ENCODE peak calls at places on chromosomes 12 and 14, in eight cellular contexts. One of them, this sample, is unnamed.

GRCh38 chr14:89912667-89913211 is 41.8 kb downstream of the EFCAB11 start:
- DNase-seq in fibroblast of the aortic adventitia: peak
- DNase-seq in astrocyte of the spinal cord: peak
- DNase-seq in lung: no peak
- DNase-seq in retinal pigment epithelial cell: peak
- DNase-seq in cardiac fibroblast: peak
- DNase-seq in endodermal cell: no peak
- DNase-seq in ovary: no peak
- DNase-seq in this sample: no peak

GRCh38 chr12:67222302-67222701 is 46.9 kb upstream of the CAND1 start:
- DNase-seq in astrocyte of the spinal cord: peak
- DNase-seq in lung: no peak
- DNase-seq in cardiac fibroblast: peak
- DNase-seq in fibroblast of the aortic adventitia: peak
- DNase-seq in retinal pigment epithelial cell: no peak
- DNase-seq in endodermal cell: peak
- DNase-seq in ovary: no peak
- DNase-seq in this sample: no peak

GRCh38 chr14:51628230-51628629 is 23.5 kb upstream of the FRMD6 start:
- DNase-seq in fibroblast of the aortic adventitia: no peak
- DNase-seq in cardiac fibroblast: no peak
- DNase-seq in lung: no peak
- DNase-seq in retinal pigment epithelial cell: no peak
- DNase-seq in astrocyte of the spinal cord: no peak
- DNase-seq in ovary: no peak
- DNase-seq in endodermal cell: no peak
- DNase-seq in this sample: no peak

GRCh38 chr14:94545131-94545841 is 16.0 kb upstream of the SERPINA4 start:
- DNase-seq in endodermal cell: peak
- DNase-seq in lung: no peak
- DNase-seq in retinal pigment epithelial cell: peak
- DNase-seq in fibroblast of the aortic adventitia: no peak
- DNase-seq in ovary: no peak
- DNase-seq in astrocyte of the spinal cord: peak
- DNase-seq in cardiac fibroblast: peak
- DNase-seq in this sample: no peak

GRCh38 chr12:389138-390096 is at the start of gene KDM5A:
- DNase-seq in astrocyte of the spinal cord: peak
- DNase-seq in fibroblast of the aortic adventitia: peak
- DNase-seq in retinal pigment epithelial cell: peak
- DNase-seq in ovary: peak
- DNase-seq in endodermal cell: peak
- DNase-seq in lung: peak
- DNase-seq in cardiac fibroblast: peak
- DNase-seq in this sample: peak

GRCh38 chr14:49966304-49966809 is 73.5 kb downstream of the ARF6 start:
- DNase-seq in ovary: no peak
- DNase-seq in astrocyte of the spinal cord: no peak
- DNase-seq in cardiac fibroblast: peak
- DNase-seq in retinal pigment epithelial cell: no peak
- DNase-seq in lung: no peak
- DNase-seq in fibroblast of the aortic adventitia: peak
- DNase-seq in endodermal cell: peak
- DNase-seq in this sample: no peak

GRCh38 chr14:78950654-78951053 is 780.5 kb downstream of the NRXN3 start:
- DNase-seq in endodermal cell: no peak
- DNase-seq in astrocyte of the spinal cord: peak
- DNase-seq in fibroblast of the aortic adventitia: peak
- DNase-seq in ovary: no peak
- DNase-seq in lung: no peak
- DNase-seq in cardiac fibroblast: peak
- DNase-seq in retinal pigment epithelial cell: peak
- DNase-seq in this sample: no peak

GRCh38 chr14:39488600-39488999 is 56.4 kb upstream of the FBXO33 start:
- DNase-seq in cardiac fibroblast: peak
- DNase-seq in lung: no peak
- DNase-seq in retinal pigment epithelial cell: peak
- DNase-seq in ovary: no peak
- DNase-seq in fibroblast of the aortic adventitia: peak
- DNase-seq in endodermal cell: peak
- DNase-seq in astrocyte of the spinal cord: peak
- DNase-seq in this sample: no peak

GRCh38 chr14:104582649-104583048 is 3.1 kb downstream of the C14orf180 start:
- DNase-seq in cardiac fibroblast: peak
- DNase-seq in astrocyte of the spinal cord: no peak
- DNase-seq in endodermal cell: no peak
- DNase-seq in ovary: no peak
- DNase-seq in fibroblast of the aortic adventitia: no peak
- DNase-seq in retinal pigment epithelial cell: no peak
- DNase-seq in lung: no peak
- DNase-seq in this sample: no peak

GRCh38 chr12:68393398-68393797 is 61.2 kb upstream of the MDM1 start:
- DNase-seq in ovary: no peak
- DNase-seq in retinal pigment epithelial cell: no peak
- DNase-seq in fibroblast of the aortic adventitia: no peak
- DNase-seq in astrocyte of the spinal cord: no peak
- DNase-seq in lung: no peak
- DNase-seq in cardiac fibroblast: no peak
- DNase-seq in endodermal cell: no peak
- DNase-seq in this sample: no peak

GRCh38 chr12:83016226-83016835 is 329.6 kb downstream of the TMTC2 start:
- DNase-seq in astrocyte of the spinal cord: peak
- DNase-seq in endodermal cell: no peak
- DNase-seq in retinal pigment epithelial cell: peak
- DNase-seq in cardiac fibroblast: peak
- DNase-seq in fibroblast of the aortic adventitia: peak
- DNase-seq in ovary: peak
- DNase-seq in lung: peak
- DNase-seq in this sample: no peak

GRCh38 chr12:128543493-128543892 is 276.5 kb downstream of the TMEM132C start:
- DNase-seq in ovary: no peak
- DNase-seq in astrocyte of the spinal cord: no peak
- DNase-seq in cardiac fibroblast: no peak
- DNase-seq in endodermal cell: peak
- DNase-seq in fibroblast of the aortic adventitia: no peak
- DNase-seq in retinal pigment epithelial cell: no peak
- DNase-seq in lung: no peak
- DNase-seq in this sample: no peak

DNA sequence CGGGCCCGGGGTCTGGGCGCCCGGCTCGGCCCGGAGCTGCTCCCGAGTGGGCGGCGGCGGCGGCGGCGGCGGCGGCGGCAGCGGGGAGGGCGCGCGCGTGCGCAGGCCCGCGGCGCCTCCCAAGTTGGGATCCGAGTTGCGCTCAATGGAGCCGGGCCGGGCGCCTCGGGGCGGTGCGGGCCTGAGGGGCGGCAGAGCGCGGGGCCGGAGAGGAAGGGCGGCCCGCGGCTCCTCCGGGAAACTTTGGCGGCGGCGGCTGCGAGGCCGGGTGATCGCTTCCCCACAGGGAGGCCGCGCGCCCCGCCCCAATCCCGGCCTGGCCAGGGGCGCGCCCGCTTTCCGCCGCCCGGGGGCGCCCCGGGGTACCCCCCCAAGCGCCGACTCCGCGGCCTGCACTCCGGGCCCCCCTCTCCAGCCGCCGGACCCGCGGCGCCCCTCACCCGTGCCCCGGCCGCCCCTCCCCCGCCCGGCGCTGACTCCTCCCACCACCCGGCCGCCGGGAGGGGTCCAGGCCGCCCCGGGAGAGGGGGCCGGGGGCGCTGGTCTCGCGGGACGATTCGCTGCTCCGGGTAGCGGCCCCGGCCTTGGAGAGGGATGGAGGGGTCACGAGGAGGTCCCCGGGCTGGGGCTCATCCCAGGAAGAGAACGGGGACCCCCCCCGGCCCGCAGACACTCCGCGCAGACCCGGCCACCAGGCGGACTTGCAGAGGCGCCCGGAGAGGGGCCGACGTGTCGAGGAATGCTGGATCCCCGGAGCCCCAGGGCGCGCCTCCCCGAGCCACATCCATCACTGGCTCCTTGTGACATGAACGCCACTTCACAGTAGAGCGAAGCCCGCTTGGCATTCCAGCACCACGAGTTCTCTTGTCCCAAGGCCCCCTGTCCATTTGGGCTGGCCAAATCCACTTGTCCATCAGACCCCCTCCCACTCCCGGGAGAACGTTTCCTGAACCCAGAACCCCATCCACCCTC is at the start of gene RILPL1:
- DNase-seq in fibroblast of the aortic adventitia: peak
- DNase-seq in lung: peak
- DNase-seq in ovary: peak
- DNase-seq in endodermal cell: peak
- DNase-seq in cardiac fibroblast: peak
- DNase-seq in retinal pigment epithelial cell: no peak
- DNase-seq in astrocyte of the spinal cord: peak
- DNase-seq in this sample: peak
- TF ChIP-seq CTCF in fibroblast of the aortic adventitia: peak
- TF ChIP-seq CTCF in lung: no peak
- TF ChIP-seq CTCF in ovary: peak
- TF ChIP-seq CTCF in endodermal cell: peak
- TF ChIP-seq CTCF in cardiac fibroblast: peak
- TF ChIP-seq CTCF in retinal pigment epithelial cell: peak
- TF ChIP-seq CTCF in astrocyte of the spinal cord: peak
- TF ChIP-seq CTCF in this sample: no peak

GRCh38 chr12:91380651-91381050 is 198.0 kb upstream of the DCN start:
- DNase-seq in fibroblast of the aortic adventitia: no peak
- DNase-seq in retinal pigment epithelial cell: no peak
- DNase-seq in ovary: no peak
- DNase-seq in astrocyte of the spinal cord: no peak
- DNase-seq in lung: no peak
- DNase-seq in cardiac fibroblast: no peak
- DNase-seq in endodermal cell: no peak
- DNase-seq in this sample: no peak
- H3K4me3 ChIP-seq in fibroblast of the aortic adventitia: no peak
- H3K4me3 ChIP-seq in retinal pigment epithelial cell: no peak
- H3K4me3 ChIP-seq in ovary: no peak
- H3K4me3 ChIP-seq in astrocyte of the spinal cord: no peak
- H3K4me3 ChIP-seq in lung: no peak
- H3K4me3 ChIP-seq in cardiac fibroblast: no peak
- H3K4me3 ChIP-seq in endodermal cell: no peak
- H3K4me3 ChIP-seq in this sample: no peak

DNA sequence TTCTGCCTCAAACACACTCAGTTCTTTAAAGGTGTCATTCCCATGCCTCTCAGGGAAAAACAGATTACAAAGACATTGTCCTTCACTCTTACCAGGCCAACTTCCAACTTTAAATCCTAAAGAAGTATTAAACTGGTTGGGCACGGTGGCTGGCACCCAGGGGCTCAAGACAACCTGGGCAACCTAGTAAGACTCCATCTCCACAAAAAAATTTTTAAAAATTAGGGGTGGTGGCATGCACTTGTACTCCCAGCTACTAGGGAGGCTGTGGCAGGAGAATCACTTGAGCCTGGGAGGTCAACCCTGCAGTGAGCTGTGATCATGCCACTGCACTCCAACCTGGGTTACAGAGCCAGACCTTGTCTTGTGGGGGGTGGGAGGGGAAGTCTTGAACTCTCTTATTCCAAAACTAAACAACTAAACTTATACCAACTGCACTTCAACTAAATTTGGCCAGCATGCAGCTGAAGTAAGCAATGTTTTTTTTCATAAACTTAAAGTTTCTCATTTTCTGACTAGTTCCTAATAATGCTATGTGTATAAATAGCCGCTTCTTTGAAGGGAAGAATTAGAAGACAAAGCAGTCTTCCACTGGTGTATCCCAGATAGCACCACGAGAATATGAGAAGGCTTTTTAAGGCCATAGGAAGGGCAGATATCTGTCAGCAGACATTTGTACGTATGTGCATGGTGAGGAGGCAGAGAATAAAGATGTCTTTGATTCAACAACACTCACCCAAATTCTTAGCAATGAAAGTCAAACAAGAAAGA is 2.4 kb downstream of the SLC11A2 start:
- DNase-seq in fibroblast of the aortic adventitia: peak
- DNase-seq in cardiac fibroblast: no peak
- DNase-seq in retinal pigment epithelial cell: no peak
- DNase-seq in lung: no peak
- DNase-seq in astrocyte of the spinal cord: no peak
- DNase-seq in endodermal cell: no peak
- DNase-seq in ovary: no peak
- DNase-seq in this sample: no peak
- TF ChIP-seq CTCF in fibroblast of the aortic adventitia: no peak
- TF ChIP-seq CTCF in cardiac fibroblast: no peak
- TF ChIP-seq CTCF in retinal pigment epithelial cell: no peak
- TF ChIP-seq CTCF in lung: no peak
- TF ChIP-seq CTCF in astrocyte of the spinal cord: no peak
- TF ChIP-seq CTCF in endodermal cell: no peak
- TF ChIP-seq CTCF in ovary: no peak
- TF ChIP-seq CTCF in this sample: no peak

DNA sequence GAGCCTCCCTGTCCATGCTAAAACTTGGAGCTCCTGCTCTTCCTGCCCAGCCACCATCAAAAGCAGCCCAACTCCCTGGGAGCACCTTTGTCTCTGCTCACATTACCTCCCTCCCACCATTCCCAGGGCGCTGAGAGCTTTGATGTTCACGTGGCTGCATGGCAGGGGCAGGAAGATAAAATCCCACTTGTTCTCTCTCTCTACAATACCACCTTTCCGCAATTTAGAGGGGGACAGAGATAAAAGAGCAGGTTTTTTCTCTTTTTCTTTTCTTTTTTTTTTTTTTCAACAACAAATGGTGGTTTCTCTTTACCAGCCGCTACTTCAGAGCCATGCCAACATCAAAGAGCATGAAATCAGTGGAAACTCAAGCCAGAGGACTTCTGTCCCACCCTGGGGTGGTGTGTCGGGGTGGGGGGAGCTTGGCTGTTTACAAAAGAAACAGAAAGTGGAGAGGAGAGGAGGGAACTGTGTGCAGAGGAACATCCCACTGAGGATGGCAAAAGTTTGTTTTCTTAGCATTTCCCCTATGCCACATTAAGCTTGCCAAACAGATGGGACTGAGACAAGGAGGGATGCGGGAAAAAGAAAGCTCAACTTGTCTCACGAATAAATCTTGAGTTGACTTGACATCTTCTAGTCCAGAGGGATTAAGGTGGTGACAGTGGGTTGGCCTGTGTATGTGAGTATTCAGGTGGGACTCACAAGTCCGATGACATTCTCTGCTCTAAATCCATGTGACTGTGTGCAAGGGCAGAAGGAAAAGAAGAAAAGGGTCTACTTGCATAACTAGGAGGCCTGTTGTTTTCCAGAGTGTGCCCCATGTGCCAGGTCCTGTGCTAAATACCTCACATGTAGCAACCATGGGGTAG is 103.7 kb upstream of the NUDT4 start:
- DNase-seq in astrocyte of the spinal cord: no peak
- DNase-seq in fibroblast of the aortic adventitia: no peak
- DNase-seq in ovary: no peak
- DNase-seq in cardiac fibroblast: peak
- DNase-seq in lung: no peak
- DNase-seq in retinal pigment epithelial cell: no peak
- DNase-seq in endodermal cell: peak
- DNase-seq in this sample: no peak
- H3K4me3 ChIP-seq in astrocyte of the spinal cord: no peak
- H3K4me3 ChIP-seq in fibroblast of the aortic adventitia: no peak
- H3K4me3 ChIP-seq in ovary: no peak
- H3K4me3 ChIP-seq in cardiac fibroblast: no peak
- H3K4me3 ChIP-seq in lung: no peak
- H3K4me3 ChIP-seq in retinal pigment epithelial cell: no peak
- H3K4me3 ChIP-seq in endodermal cell: no peak
- H3K4me3 ChIP-seq in this sample: no peak

GRCh38 chr12:84508325-84508861 is 404.2 kb downstream of the SLC6A15 start:
- DNase-seq in ovary: no peak
- DNase-seq in endodermal cell: peak
- DNase-seq in retinal pigment epithelial cell: peak
- DNase-seq in fibroblast of the aortic adventitia: peak
- DNase-seq in cardiac fibroblast: peak
- DNase-seq in lung: no peak
- DNase-seq in astrocyte of the spinal cord: peak
- DNase-seq in this sample: no peak
- TF ChIP-seq CTCF in ovary: no peak
- TF ChIP-seq CTCF in endodermal cell: peak
- TF ChIP-seq CTCF in retinal pigment epithelial cell: peak
- TF ChIP-seq CTCF in fibroblast of the aortic adventitia: peak
- TF ChIP-seq CTCF in cardiac fibroblast: peak
- TF ChIP-seq CTCF in lung: no peak
- TF ChIP-seq CTCF in astrocyte of the spinal cord: peak
- TF ChIP-seq CTCF in this sample: peak

GRCh38 chr12:92138626-92139025 is 7.0 kb downstream of the BTG1 start:
- DNase-seq in endodermal cell: no peak
- DNase-seq in lung: no peak
- DNase-seq in cardiac fibroblast: no peak
- DNase-seq in astrocyte of the spinal cord: no peak
- DNase-seq in ovary: no peak
- DNase-seq in retinal pigment epithelial cell: no peak
- DNase-seq in fibroblast of the aortic adventitia: no peak
- DNase-seq in this sample: no peak
- H3K4me3 ChIP-seq in endodermal cell: peak
- H3K4me3 ChIP-seq in lung: no peak
- H3K4me3 ChIP-seq in cardiac fibroblast: no peak
- H3K4me3 ChIP-seq in astrocyte of the spinal cord: no peak
- H3K4me3 ChIP-seq in ovary: peak
- H3K4me3 ChIP-seq in retinal pigment epithelial cell: peak
- H3K4me3 ChIP-seq in fibroblast of the aortic adventitia: no peak
- H3K4me3 ChIP-seq in this sample: peak

This sample was measured in GM06990.